ENCODE peak calls at places on chromosomes 13 and 19, in seven cellular contexts. E is SHP77 treated with DMSO at 0.1 percent for 48 hours, F is A172, D is aorta, Q is dorsolateral prefrontal cortex, I is Daoy, T is ovary. Y is an unnamed sample.

GRCh38 chr19:29711584-29712132 is 3.4 kb downstream of the C19orf12 start:
- DNase-seq in F (no peak), Q (no peak), E (no peak), T (no peak), D (peak), I (no peak), Y (no peak)

GRCh38 chr19:55224038-55224665 is 4.4 kb downstream of the TMEM86B start:
- DNase-seq in I (no peak), Q (no peak), E (no peak), D (no peak), T (no peak), F (no peak), Y (no peak)

GRCh38 chr19:6041071-6041470 is 63.1 kb upstream of the RANBP3 start:
- DNase-seq in F (no peak), E (no peak), D (no peak), Q (no peak), T (no peak), I (no peak), Y (no peak)

GRCh38 chr13:49693877-49694276 is 2.6 kb upstream of the EBPL start:
- DNase-seq in I (no peak), Q (no peak), F (no peak), E (no peak), D (no peak), T (no peak), Y (no peak)

GRCh38 chr19:6925801-6926751 is 38.7 kb downstream of the ADGRE1 start:
- DNase-seq in E (no peak), I (peak), Q (no peak), T (no peak), F (peak), D (no peak), Y (peak)

GRCh38 chr19:7860902-7861618 is 13.1 kb downstream of the PRR36 start:
- DNase-seq in T (no peak), D (no peak), F (no peak), E (no peak), I (no peak), Q (peak), Y (no peak)

GRCh38 chr19:48415395-48415794 is 21.9 kb downstream of the GRIN2D start:
- DNase-seq in D (peak), T (peak), F (peak), Q (no peak), I (peak), E (no peak), Y (peak)

GRCh38 chr19:54448774-54449700 is at the start of gene LENG8:
- DNase-seq in D (peak), Q (peak), F (peak), E (peak), T (peak), I (peak), Y (peak)

GRCh38 chr13:34733720-34734119 is 208.3 kb upstream of the NBEA start:
- DNase-seq in F (no peak), T (no peak), Q (no peak), I (no peak), E (no peak), D (no peak), Y (no peak)

GRCh38 chr13:29402168-29402621 is 193.3 kb downstream of the SLC7A1 start:
- DNase-seq in D (no peak), Q (no peak), F (peak), E (no peak), T (peak), I (peak), Y (peak)

GRCh38 chr19:49427855-49428546 is 2.8 kb downstream of the GFY start:
- DNase-seq in T (no peak), F (no peak), I (peak), Q (no peak), D (no peak), E (no peak), Y (no peak)

GRCh38 chr19:10315335-10316214 is at the start of gene FDX2:
- DNase-seq in Q (peak), I (peak), F (peak), E (peak), D (peak), T (peak), Y (peak)

GRCh38 chr19:43332058-43332922 is 21.2 kb upstream of the CD177 start:
- DNase-seq in D (no peak), Q (no peak), E (no peak), F (no peak), T (no peak), I (no peak), Y (no peak)

GRCh38 chr13:71867101-71867814 is at the start of gene DACH1:
- DNase-seq in D (peak), I (no peak), T (peak), Q (no peak), F (peak), E (peak), Y (peak)

GRCh38 chr19:18847516-18848463 is 16.0 kb downstream of the UPF1 start:
- DNase-seq in D (peak), I (no peak), F (no peak), Q (no peak), E (no peak), T (no peak), Y (no peak)

GRCh38 chr19:21322528-21322927 is 6.7 kb downstream of the ZNF708 start:
- DNase-seq in D (no peak), T (no peak), I (no peak), Q (peak), E (no peak), F (no peak), Y (no peak)

GRCh38 chr19:32224371-32225244 is 120.8 kb upstream of the ZNF507 start:
- DNase-seq in D (peak), Q (no peak), F (peak), T (peak), E (no peak), I (peak), Y (peak)

GRCh38 chr13:48586591-48587103 is 53.8 kb upstream of the RCBTB2 start:
- DNase-seq in D (peak), I (peak), Q (no peak), E (no peak), T (peak), F (no peak), Y (no peak)

GRCh38 chr13:19818223-19818842 is 35.6 kb upstream of the PSPC1 start:
- DNase-seq in Q (no peak), F (no peak), T (peak), I (peak), E (no peak), D (peak), Y (no peak)

GRCh38 chr13:94968040-94968756 is 255.9 kb upstream of the SOX21 start:
- DNase-seq in D (no peak), Q (peak), I (peak), T (peak), E (no peak), F (peak), Y (no peak)

GRCh38 chr13:46609052-46609451 is 56.1 kb downstream of the LRCH1 start:
- DNase-seq in F (no peak), I (no peak), T (no peak), E (no peak), Q (no peak), D (no peak), Y (no peak)

GRCh38 chr19:14021474-14021873 is 6.5 kb upstream of the RLN3 start:
- DNase-seq in Q (no peak), E (no peak), I (no peak), T (no peak), F (no peak), D (no peak), Y (no peak)

GRCh38 chr13:60163525-60164471 is at the start of gene DIAPH3:
- DNase-seq in D (peak), F (peak), Q (peak), I (peak), T (peak), E (peak), Y (peak)

GRCh38 chr19:1511989-1512338 is 855 bp downstream of the ADAMTSL5 start:
- DNase-seq in D (no peak), Q (no peak), I (no peak), T (no peak), E (no peak), F (no peak), Y (no peak)

GRCh38 chr19:20247016-20247683 is 80.1 kb downstream of the ZNF486 start:
- DNase-seq in E (no peak), T (peak), Q (peak), F (no peak), D (no peak), I (no peak), Y (no peak)

GRCh38 chr19:44820648-44821609 is 12.0 kb downstream of the BCAM start:
- DNase-seq in E (no peak), Q (no peak), T (peak), D (peak), I (no peak), F (no peak), Y (peak)

GRCh38 chr13:92172191-92172590 is 773.8 kb downstream of the GPC5 start:
- DNase-seq in E (no peak), F (no peak), D (no peak), I (no peak), Q (no peak), T (no peak), Y (no peak)

GRCh38 chr13:37029617-37030016 is 29.0 kb downstream of the EXOSC8 start:
- DNase-seq in E (no peak), D (no peak), Q (no peak), F (no peak), I (no peak), T (no peak), Y (no peak)

GRCh38 chr19:33879818-33880575 is 83.3 kb downstream of the KCTD15 start:
- DNase-seq in T (peak), Q (no peak), E (no peak), I (peak), F (no peak), D (peak), Y (peak)

GRCh38 chr13:42990147-42990990 is 1.7 kb downstream of the EPSTI1 start:
- DNase-seq in T (no peak), F (no peak), D (no peak), Q (no peak), E (no peak), I (no peak), Y (peak)

GRCh38 chr13:57630661-57631606 is 610 bp upstream of the PCDH17 start:
- DNase-seq in E (no peak), F (peak), T (no peak), Q (peak), D (peak), I (no peak), Y (peak)

GRCh38 chr19:3708207-3708931 is at the start of gene TJP3:
- DNase-seq in E (no peak), T (no peak), Q (no peak), I (peak), D (no peak), F (peak), Y (no peak)

GRCh38 chr19:33545209-33545981 is 23.8 kb upstream of the PEPD start:
- DNase-seq in I (no peak), E (no peak), F (no peak), Q (no peak), D (no peak), T (no peak), Y (no peak)

Y was measured in RPMI7951.